ENCODE peak calls at places on chromosomes 5 and 9, in six cellular contexts. K is RWPE2, O is heart right ventricle, G is lung, A is endothelial cell of umbilical vein, S is body of pancreas. U is an unnamed sample.

GRCh38 chr9:132773764-132774339 is 103.6 kb downstream of the GTF3C4 start:
- DNase-seq in K (no peak), O (no peak), G (no peak), A (no peak), S (no peak), U (no peak)

GRCh38 chr9:90821697-90822096 is 20.1 kb downstream of the SYK start:
- DNase-seq in K (no peak), O (no peak), G (no peak), A (no peak), S (no peak), U (no peak)

GRCh38 chr9:92402359-92402758 is 2.0 kb downstream of the OGN start:
- DNase-seq in K (no peak), O (no peak), G (no peak), A (no peak), S (no peak), U (no peak)

GRCh38 chr5:176633638-176634037 is 3.2 kb downstream of the EIF4E1B start:
- DNase-seq in K (no peak), O (no peak), G (no peak), A (no peak), S (no peak), U (no peak)

GRCh38 chr5:148730955-148731898 is 76.9 kb upstream of the HTR4 start:
- DNase-seq in K (peak), O (no peak), G (peak), A (peak), S (peak), U (peak)

GRCh38 chr5:137147346-137147745 is 351.8 kb downstream of the SPOCK1 start:
- DNase-seq in K (no peak), O (no peak), G (no peak), A (no peak), S (no peak), U (no peak)

GRCh38 chr5:116583085-116583766 is 8.6 kb upstream of the SEMA6A start:
- DNase-seq in K (no peak), O (no peak), G (no peak), A (peak), S (no peak), U (no peak)

GRCh38 chr9:97853056-97853843 is at the start of gene FOXE1:
- DNase-seq in K (no peak), O (no peak), G (no peak), A (no peak), S (no peak), U (no peak)

GRCh38 chr5:73540192-73540591 is 25.2 kb downstream of the ANKRA2 start:
- DNase-seq in K (no peak), O (no peak), G (no peak), A (peak), S (no peak), U (no peak)

GRCh38 chr9:127392976-127393375 is 4.0 kb upstream of the SLC2A8 start:
- DNase-seq in K (no peak), O (no peak), G (no peak), A (no peak), S (no peak), U (no peak)

GRCh38 chr5:178231736-178232123 is 872 bp downstream of the PHYKPL start:
- DNase-seq in K (no peak), O (no peak), G (no peak), A (no peak), S (no peak), U (no peak)

GRCh38 chr9:123372766-123373446 is 16.9 kb downstream of the CRB2 start:
- DNase-seq in K (no peak), O (no peak), G (no peak), A (no peak), S (no peak), U (no peak)
- H3K4me3 ChIP-seq in K (no peak), O (no peak), G (no peak), A (no peak), S (no peak), U (no peak)

DNA sequence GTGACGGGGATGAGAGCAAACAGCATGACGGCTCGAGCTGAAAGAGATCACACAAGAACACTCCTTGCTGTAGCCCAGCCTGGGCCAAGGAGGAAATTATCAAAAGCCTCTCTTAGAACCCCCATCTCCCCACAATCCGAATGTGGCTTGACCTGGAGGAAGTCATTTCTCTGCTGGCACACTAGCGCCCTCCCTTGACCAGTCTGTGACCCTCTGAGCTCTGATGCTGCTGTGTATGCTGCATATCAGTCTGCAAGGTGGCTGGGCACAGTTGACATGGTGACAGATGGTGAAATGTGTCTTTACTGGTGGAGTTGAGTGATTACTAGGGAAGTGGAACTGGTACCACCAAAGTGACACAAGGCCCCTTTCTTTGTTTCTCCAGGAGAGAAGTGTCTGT is 3.3 kb downstream of the SLC46A2 start:
- DNase-seq in K (no peak), O (peak), G (peak), A (no peak), S (peak), U (no peak)
- TF ChIP-seq CTCF in K (no peak), O (no peak), G (no peak), A (no peak), S (peak), U (no peak)

GRCh38 chr5:93585054-93585751 is 2.2 kb downstream of the NR2F1 start:
- DNase-seq in K (no peak), O (no peak), G (no peak), A (peak), S (peak), U (no peak)
- H3K4me3 ChIP-seq in K (peak), O (peak), G (peak), A (peak), S (peak), U (peak)

DNA sequence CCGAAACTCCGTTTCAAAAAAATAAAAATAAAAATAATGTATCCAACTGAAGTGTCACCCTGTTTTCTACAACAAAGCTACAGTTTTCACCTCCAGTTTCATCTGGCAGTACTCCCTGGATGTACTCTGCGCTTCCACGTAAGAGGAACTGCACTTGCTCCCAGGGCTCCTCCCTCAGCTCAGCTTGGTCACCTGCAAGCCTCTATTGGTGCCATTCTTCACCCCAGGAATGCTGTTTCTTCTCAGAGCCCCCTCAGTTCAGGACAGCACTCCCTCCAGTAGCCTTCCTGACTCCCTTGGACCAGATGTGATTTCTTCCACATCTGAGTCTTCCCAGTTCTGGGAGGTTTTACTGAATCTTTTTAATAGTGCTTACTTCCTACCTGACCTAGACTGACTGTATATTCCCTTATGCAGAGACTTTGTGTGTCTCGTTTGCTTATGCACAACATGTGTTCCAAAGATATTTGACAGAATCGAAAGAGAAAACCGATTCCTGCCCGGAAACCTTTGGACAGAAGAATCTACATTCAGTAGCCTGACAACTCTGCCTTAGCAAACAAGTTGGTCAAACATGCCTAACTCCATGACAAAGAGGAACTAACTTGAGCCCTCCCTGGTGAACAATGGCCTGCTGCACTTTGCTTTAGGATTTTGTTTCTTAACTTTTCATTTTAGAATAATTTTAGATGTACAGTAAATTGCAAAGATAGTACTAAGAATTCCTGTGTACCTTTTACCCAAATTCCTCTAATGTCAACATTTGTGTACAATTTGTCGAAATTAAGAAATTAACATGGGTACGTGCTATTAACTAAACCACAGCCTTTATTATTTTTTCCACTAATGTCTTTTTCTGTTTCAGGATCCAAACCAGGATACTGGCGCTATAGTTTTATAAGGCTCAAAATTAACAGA is 814 bp downstream of the CCDC125 start:
- DNase-seq in K (no peak), O (no peak), G (no peak), A (no peak), S (peak), U (peak)
- TF ChIP-seq CTCF in K (no peak), O (no peak), G (no peak), A (no peak), S (no peak), U (no peak)

GRCh38 chr9:84107995-84108394 is 127.4 kb downstream of the RMI1 start:
- DNase-seq in K (no peak), O (no peak), G (no peak), A (no peak), S (no peak), U (no peak)

GRCh38 chr9:84107081-84107480 is 126.5 kb downstream of the RMI1 start:
- DNase-seq in K (no peak), O (no peak), G (no peak), A (no peak), S (no peak), U (no peak)

DNA sequence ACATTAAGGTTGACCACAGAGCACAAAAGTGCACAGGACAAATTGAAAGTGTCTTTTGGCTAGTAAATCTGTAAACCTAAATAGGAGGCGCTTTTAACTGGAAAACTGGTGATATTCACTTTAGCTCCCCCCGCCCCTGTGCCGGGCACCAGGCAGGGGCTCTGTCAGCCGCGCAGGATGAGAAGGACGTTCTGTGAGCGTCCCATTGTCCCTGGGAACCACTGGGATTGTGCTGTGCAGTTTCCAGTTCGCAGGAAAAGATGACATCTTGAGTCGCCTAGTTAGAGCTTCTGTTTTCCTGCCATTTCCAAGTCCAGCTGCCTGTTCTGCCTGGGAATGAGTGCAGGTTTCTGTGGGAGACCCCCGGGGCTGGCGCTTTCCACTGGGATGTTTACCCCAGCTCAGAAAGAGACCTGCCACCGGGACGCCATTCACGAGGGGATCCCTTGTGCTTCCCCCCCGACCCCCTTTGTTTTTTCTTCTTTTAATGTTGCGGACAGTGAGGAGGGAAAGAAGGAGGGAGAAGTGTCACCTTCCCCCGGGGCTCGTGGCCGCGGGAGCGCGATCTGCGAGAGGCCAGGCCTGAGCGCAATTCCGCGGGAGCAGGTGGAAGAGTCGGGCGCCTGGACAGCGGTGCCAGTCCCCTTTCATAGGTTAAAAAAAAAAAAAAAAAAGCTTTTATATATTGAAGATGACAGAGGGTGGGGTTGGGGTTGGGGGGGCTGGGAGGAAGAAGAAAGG is 121.5 kb downstream of the RMI1 start:
- DNase-seq in K (no peak), O (no peak), G (no peak), A (no peak), S (no peak), U (no peak)
- H3K4me3 ChIP-seq in K (no peak), O (peak), G (no peak), A (no peak), S (no peak), U (no peak)

DNA sequence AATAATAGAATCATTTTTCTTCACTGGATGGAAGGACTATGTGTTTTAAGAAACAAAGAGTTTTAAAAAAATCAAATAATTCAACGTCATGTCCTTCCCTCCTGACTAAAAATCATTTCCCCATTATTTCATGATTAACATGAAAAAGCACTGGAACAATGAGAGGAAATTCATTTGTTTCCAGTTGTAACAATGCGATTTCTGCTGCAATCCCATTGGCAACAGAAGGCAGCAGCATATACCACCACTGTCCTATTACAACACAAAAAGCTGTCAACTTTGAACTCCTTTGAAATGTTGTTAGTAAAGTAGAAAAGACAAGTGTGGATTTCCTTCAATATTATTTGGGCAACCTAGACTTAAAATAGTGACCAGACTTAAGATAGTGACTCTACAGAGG is 3.1 kb downstream of the C5orf63 start:
- DNase-seq in K (no peak), O (no peak), G (no peak), A (peak), S (no peak), U (no peak)
- TF ChIP-seq CTCF in K (no peak), O (peak), G (no peak), A (peak), S (no peak), U (no peak)

GRCh38 chr5:97243352-97243751 is 60.3 kb upstream of the RIOK2 start:
- DNase-seq in K (no peak), O (no peak), G (no peak), A (no peak), S (no peak), U (no peak)
- H3K4me3 ChIP-seq in K (no peak), O (no peak), G (no peak), A (no peak), S (no peak), U (no peak)

GRCh38 chr9:135989157-135989556 is 28.0 kb upstream of the UBAC1 start:
- DNase-seq in K (no peak), O (no peak), G (no peak), A (no peak), S (no peak), U (no peak)
- TF ChIP-seq CTCF in K (no peak), O (no peak), G (no peak), A (peak), S (no peak), U (no peak)